ENCODE peak calls at places on chromosomes 2 and 18, in seven cellular contexts. P is cardiac fibroblast, G is astrocyte of the spinal cord, Y is HCT116, S is H9, F is hepatocyte, A is tibial artery. C is an unnamed sample.
A peak's percentile ranks its signal among the peaks of the same experiment; 100 is the strongest.

GRCh38 chr18:79644666-79645057 is 34.9 kb upstream of the CTDP1 start:
- DNase-seq in Y (no peak), F (no peak), S (no peak), G (no peak), P (peak; percentile 26), A (no peak), C (no peak)

GRCh38 chr2:97751752-97752151 is 38.4 kb downstream of the ZAP70 start:
- DNase-seq in F (no peak), A (no peak), P (no peak), G (peak; percentile 54), S (no peak), Y (no peak), C (no peak)

GRCh38 chr2:70923378-70924015 is 12.2 kb upstream of the ATP6V1B1 start:
- DNase-seq in F (peak; percentile 4), Y (no peak), P (peak; percentile 17), S (peak; percentile 74), A (peak; percentile 41), G (no peak), C (no peak)

GRCh38 chr2:153311432-153311831 is 167.1 kb downstream of the RPRM start:
- DNase-seq in S (no peak), P (no peak), F (no peak), A (no peak), Y (no peak), G (no peak), C (no peak)

GRCh38 chr2:129717560-129718128 is 261.8 kb upstream of the RAB6C start:
- DNase-seq in S (no peak), F (no peak), G (no peak), P (no peak), Y (no peak), A (no peak), C (no peak)

GRCh38 chr2:156635646-156636045 is 199.5 kb downstream of the GPD2 start:
- DNase-seq in G (no peak), Y (no peak), P (no peak), A (no peak), S (no peak), F (no peak), C (no peak)

GRCh38 chr2:221555511-221555845 is 16.6 kb downstream of the EPHA4 start:
- DNase-seq in Y (no peak), S (no peak), G (no peak), F (no peak), A (no peak), P (no peak), C (no peak)

GRCh38 chr2:77007668-77008067 is 514.5 kb downstream of the LRRTM4 start:
- DNase-seq in F (no peak), Y (no peak), G (peak; percentile 60), P (no peak), S (no peak), A (no peak), C (no peak)

GRCh38 chr2:88831792-88832248 is 140.3 kb downstream of the RPIA start:
- DNase-seq in P (peak; percentile 51), A (no peak), G (peak; percentile 6), F (no peak), Y (peak; percentile 42), S (no peak), C (peak; percentile 90)

GRCh38 chr2:167140767-167141166 is 252.5 kb downstream of the XIRP2 start:
- DNase-seq in F (peak; percentile 21), S (no peak), P (peak; percentile 100), G (peak; percentile 97), A (no peak), Y (peak; percentile 71), C (no peak)

GRCh38 chr2:121825003-121825950 is 69.8 kb downstream of the TSN start:
- DNase-seq in Y (no peak), A (no peak), G (no peak), P (no peak), S (peak; percentile 41), F (no peak), C (no peak)

GRCh38 chr2:179429060-179429471 is 164.4 kb upstream of the SESTD1 start:
- DNase-seq in P (no peak), A (no peak), S (no peak), Y (no peak), F (no peak), G (no peak), C (no peak)

GRCh38 chr2:151228847-151229497 is 32.7 kb downstream of the RBM43 start:
- DNase-seq in P (peak; percentile 26), F (no peak), Y (no peak), A (no peak), G (peak; percentile 27), S (no peak), C (no peak)

GRCh38 chr2:211035548-211036185 is 479.3 kb downstream of the CPS1 start:
- DNase-seq in S (no peak), P (peak; percentile 59), A (no peak), Y (peak; percentile 22), G (peak; percentile 36), F (peak; percentile 38), C (no peak)
- TF ChIP-seq CTCF in S (peak; percentile 83), P (peak; percentile 58), A (peak; percentile 45), Y (peak; percentile 67), G (peak; percentile 69), F (peak; percentile 53), C (peak; percentile 75)

GRCh38 chr2:126403039-126403666 is 252.8 kb upstream of the GYPC start:
- DNase-seq in S (no peak), P (no peak), A (no peak), Y (no peak), G (no peak), F (no peak), C (no peak)

DNA sequence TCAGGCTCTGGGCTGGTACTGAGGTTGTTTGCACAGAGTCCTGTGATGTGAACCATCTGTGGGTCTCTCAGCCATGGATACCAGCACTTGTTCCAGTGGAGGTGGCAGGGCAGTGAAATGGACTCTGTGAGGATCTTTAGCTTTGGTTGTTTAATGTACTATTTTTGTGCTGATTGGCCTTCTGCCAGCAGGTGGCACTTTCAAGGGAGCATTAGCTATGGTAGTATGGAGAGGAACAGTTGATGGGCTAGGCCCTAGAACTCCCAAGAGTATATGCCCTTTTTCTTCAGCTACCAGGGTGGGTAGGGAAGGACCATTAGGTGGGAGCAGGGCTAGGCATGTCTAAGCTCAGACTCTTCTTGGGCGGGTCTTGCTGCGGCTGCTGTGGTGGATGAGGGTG is 257.0 kb upstream of the GYPC start:
- DNase-seq in F (no peak), P (no peak), G (no peak), Y (no peak), A (no peak), S (no peak), C (no peak)
- TF ChIP-seq CTCF in F (no peak), P (no peak), G (no peak), Y (no peak), A (no peak), S (peak; percentile 46), C (no peak)

GRCh38 chr2:207625014-207625755 is at the start of gene METTL21A:
- DNase-seq in F (peak; percentile 95), S (peak; percentile 78), A (peak; percentile 93), Y (peak; percentile 77), P (peak; percentile 83), G (peak; percentile 90), C (peak; percentile 73)
- TF ChIP-seq CTCF in F (no peak), S (peak; percentile 31), A (peak; percentile 44), Y (no peak), P (peak; percentile 53), G (peak; percentile 53), C (peak; percentile 30)

DNA sequence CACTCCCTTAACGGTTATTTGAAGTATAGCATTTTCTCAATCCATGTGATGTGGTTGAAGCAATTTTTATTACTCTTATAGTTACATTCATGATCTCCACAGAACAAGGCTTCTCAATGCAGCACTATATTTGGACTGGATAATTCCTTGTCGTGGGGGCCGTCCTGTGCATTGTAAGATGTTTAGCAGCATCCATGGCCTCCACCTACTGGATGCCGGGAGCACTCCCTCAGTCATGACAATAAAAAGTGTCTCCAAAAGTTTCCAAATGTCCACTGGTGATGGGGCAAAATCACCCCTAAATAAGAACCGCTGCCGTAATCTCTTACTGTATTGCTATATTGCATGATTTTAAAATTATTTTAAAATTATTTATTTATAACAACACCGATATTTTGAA is 110.6 kb upstream of the DDX18 start:
- DNase-seq in S (no peak), Y (no peak), G (no peak), A (no peak), F (no peak), P (no peak), C (no peak)
- TF ChIP-seq CTCF in S (peak; percentile 47), Y (no peak), G (no peak), A (no peak), F (no peak), P (no peak), C (no peak)

GRCh38 chr2:196336715-196337617 is 165.6 kb upstream of the STK17B start:
- DNase-seq in P (peak; percentile 67), Y (no peak), A (no peak), S (no peak), F (peak; percentile 53), G (peak; percentile 49), C (no peak)
- TF ChIP-seq CTCF in P (peak; percentile 39), Y (peak; percentile 53), A (peak; percentile 31), S (peak; percentile 76), F (peak; percentile 65), G (peak; percentile 55), C (peak; percentile 72)

DNA sequence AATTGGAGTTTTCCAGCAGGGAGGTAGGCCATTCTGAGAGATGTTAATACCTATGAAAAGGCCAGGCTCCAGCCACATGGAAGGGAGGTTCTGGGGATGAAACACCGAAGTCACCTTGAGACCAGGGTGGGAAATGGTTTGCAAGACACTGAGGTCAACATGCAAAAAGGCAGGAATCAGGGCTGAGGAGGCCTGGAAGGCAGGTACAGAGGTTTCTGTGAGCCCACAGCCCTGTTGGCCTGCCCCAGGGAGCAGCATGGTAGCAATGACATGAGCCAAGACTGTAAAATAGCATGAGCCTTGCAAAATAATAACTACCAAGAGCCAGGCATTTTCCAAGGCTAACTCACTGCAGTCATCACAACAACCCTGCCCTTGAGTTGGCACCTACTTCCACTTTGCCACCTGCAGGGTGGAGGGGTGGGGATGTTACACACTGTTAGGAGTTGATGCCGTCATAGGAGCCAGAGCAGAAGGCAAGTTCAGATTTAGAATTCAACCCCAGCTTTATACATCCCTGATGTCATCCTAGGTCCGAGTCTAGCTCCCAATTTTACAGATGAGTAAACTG is 61.3 kb downstream of the ZBTB7C start:
- DNase-seq in S (no peak), Y (no peak), G (no peak), P (no peak), A (peak; percentile 28), F (no peak), C (no peak)
- TF ChIP-seq CTCF in S (no peak), Y (no peak), G (no peak), P (no peak), A (no peak), F (no peak), C (no peak)

GRCh38 chr2:9032555-9032954 is 29.1 kb upstream of the MBOAT2 start:
- DNase-seq in P (no peak), Y (no peak), F (no peak), A (no peak), G (no peak), S (no peak), C (no peak)

GRCh38 chr2:9033385-9034175 is 30.1 kb upstream of the MBOAT2 start:
- DNase-seq in S (peak; percentile 41), G (peak; percentile 13), A (no peak), P (no peak), Y (no peak), F (no peak), C (peak; percentile 43)

GRCh38 chr2:9030190-9030589 is 26.7 kb upstream of the MBOAT2 start:
- DNase-seq in F (no peak), G (no peak), Y (no peak), A (no peak), P (no peak), S (no peak), C (no peak)

GRCh38 chr2:9029721-9030120 is 26.2 kb upstream of the MBOAT2 start:
- DNase-seq in P (no peak), Y (no peak), S (no peak), A (no peak), F (no peak), G (no peak), C (no peak)

GRCh38 chr2:9030882-9031645 is 27.6 kb upstream of the MBOAT2 start:
- DNase-seq in G (peak; percentile 22), P (peak; percentile 72), A (no peak), S (no peak), F (no peak), Y (no peak), C (no peak)
- TF ChIP-seq CTCF in G (no peak), P (no peak), A (no peak), S (no peak), F (no peak), Y (no peak), C (no peak)

C was measured in glutamatergic neuron.